ENCODE peak calls at places on chromosomes 3 and 15, in seven cellular contexts. K is progenitor cell of endocrine pancreas, R is CD14-positive monocyte, L is fibroblast of pulmonary artery, V is Calu3, D is mesothelial cell of epicardium, J is esophagus muscularis mucosa. B is an unnamed sample.

GRCh38 chr3:25783661-25784512 is 644 bp upstream of the NGLY1 start:
- DNase-seq in K (no peak), R (peak), L (peak), V (peak), D (peak), J (no peak), B (no peak)

GRCh38 chr15:91552555-91552954 is 301.0 kb upstream of the SLCO3A1 start:
- DNase-seq in K (no peak), R (no peak), L (no peak), V (no peak), D (no peak), J (no peak), B (no peak)

GRCh38 chr15:40878785-40879184 is 4.8 kb upstream of the RHOV start:
- DNase-seq in K (no peak), R (no peak), L (peak), V (peak), D (no peak), J (no peak), B (no peak)

GRCh38 chr15:41851167-41851523 is 12.5 kb downstream of the PLA2G4B start:
- DNase-seq in K (no peak), R (no peak), L (no peak), V (no peak), D (no peak), J (no peak), B (no peak)

GRCh38 chr3:71681224-71681668 is 44.0 kb downstream of the EIF4E3 start:
- DNase-seq in K (peak), R (no peak), L (peak), V (no peak), D (peak), J (no peak), B (no peak)

GRCh38 chr15:80459380-80459779 is 55.2 kb downstream of the ARNT2 start:
- DNase-seq in K (no peak), R (no peak), L (peak), V (no peak), D (no peak), J (no peak), B (no peak)

GRCh38 chr3:132726341-132726823 is 4.2 kb upstream of the NPHP3 start:
- DNase-seq in K (no peak), R (no peak), L (peak), V (no peak), D (no peak), J (no peak), B (no peak)

GRCh38 chr15:39030291-39031070 is 465.9 kb upstream of the RASGRP1 start:
- DNase-seq in K (no peak), R (no peak), L (no peak), V (no peak), D (no peak), J (no peak), B (no peak)

GRCh38 chr15:75030023-75030413 is 6.6 kb downstream of the PPCDC start:
- DNase-seq in K (no peak), R (peak), L (peak), V (no peak), D (no peak), J (no peak), B (no peak)

GRCh38 chr15:73691398-73691797 is 7.2 kb downstream of the CD276 start:
- DNase-seq in K (no peak), R (no peak), L (peak), V (no peak), D (no peak), J (no peak), B (no peak)

GRCh38 chr3:74067296-74067695 is 442.6 kb upstream of the PDZRN3 start:
- DNase-seq in K (no peak), R (no peak), L (peak), V (no peak), D (no peak), J (no peak), B (no peak)

GRCh38 chr3:41234823-41235722 is 35.8 kb downstream of the CTNNB1 start:
- DNase-seq in K (no peak), R (no peak), L (peak), V (no peak), D (no peak), J (no peak), B (no peak)

GRCh38 chr3:143206955-143207337 is 87.4 kb downstream of the CHST2 start:
- DNase-seq in K (no peak), R (no peak), L (no peak), V (no peak), D (no peak), J (no peak), B (no peak)

GRCh38 chr3:23232016-23232415 is 28.9 kb downstream of the UBE2E2 start:
- DNase-seq in K (no peak), R (no peak), L (peak), V (no peak), D (no peak), J (no peak), B (no peak)

GRCh38 chr3:84136425-84136824 is 822.4 kb upstream of the CADM2 start:
- DNase-seq in K (no peak), R (no peak), L (no peak), V (no peak), D (no peak), J (no peak), B (no peak)
- TF ChIP-seq CTCF in K (peak), R (no peak), L (no peak), V (peak), D (no peak), J (no peak), B (peak)

GRCh38 chr3:46674031-46674592 is 19.4 kb downstream of the ALS2CL start:
- DNase-seq in K (no peak), R (peak), L (no peak), V (no peak), D (no peak), J (no peak), B (no peak)
- TF ChIP-seq CTCF in K (no peak), R (peak), L (peak), V (no peak), D (no peak), J (no peak), B (no peak)

DNA sequence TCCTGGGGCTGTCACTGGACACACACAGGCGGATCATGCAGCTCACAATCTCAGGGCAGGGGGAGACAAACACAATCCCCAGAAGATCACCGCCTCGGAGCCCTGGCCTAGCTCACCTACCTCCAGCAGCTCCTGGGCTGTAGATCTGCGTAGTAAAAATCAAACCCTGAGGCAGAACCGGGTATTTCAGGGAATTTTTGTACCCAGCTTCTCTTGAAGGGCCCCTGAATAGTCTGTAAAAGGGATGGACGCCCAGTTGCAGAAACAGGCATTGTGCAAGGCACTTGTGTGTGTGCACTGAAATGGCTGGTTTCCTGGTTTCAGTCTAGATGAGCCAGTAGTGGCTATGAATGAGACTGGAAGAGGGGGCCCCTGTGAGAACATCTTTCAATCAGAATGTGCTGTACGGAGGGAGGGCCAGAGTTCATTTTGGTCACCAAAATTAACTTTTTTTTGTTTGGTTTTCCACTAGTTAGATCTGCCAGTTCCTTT is 54.9 kb upstream of the RPL32 start:
- DNase-seq in K (no peak), R (no peak), L (peak), V (no peak), D (no peak), J (no peak), B (no peak)
- TF ChIP-seq CTCF in K (peak), R (no peak), L (no peak), V (no peak), D (peak), J (no peak), B (no peak)

DNA sequence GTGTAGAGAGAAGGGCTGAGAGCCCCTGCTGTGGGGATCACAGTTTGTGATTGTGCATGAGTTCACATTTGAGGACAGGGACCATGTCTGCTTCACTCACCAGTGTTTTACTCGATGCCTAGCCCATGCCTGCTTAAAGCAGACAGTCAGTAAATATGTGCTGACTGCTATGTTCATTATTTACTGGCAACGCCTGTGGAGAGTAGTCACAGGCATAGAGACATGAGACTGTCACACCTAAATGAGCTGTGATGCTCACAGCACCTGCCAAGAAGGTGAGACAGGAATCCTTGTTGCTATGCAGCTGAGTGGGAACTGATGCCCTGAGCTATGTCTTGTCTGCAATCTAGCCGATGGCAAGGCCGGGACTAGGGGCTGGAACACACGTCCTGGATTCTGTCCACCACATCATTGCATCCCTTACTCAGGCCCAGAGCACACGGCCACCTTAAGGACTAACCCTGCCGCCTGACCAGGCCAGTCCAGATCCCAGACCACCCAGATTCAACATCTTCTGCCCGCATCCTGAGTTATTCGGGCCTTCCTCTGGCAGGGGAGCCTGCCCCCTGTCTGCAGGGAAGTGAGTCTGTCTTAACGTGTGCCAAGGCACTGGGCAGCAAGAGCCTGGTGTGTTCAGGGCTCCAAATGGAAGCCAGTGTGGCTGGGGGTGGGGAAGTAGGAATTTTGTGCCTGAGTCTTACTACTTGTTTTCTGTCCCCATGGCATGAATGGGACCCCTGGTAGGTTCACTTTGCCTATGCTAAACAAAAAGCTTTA is 44.8 kb downstream of the FGD5 start:
- DNase-seq in K (no peak), R (no peak), L (no peak), V (no peak), D (no peak), J (no peak), B (no peak)
- TF ChIP-seq CTCF in K (no peak), R (peak), L (peak), V (peak), D (no peak), J (peak), B (peak)

B was measured in osteocyte.